ENCODE peak calls at places on chromosomes 2 and 18, in eight cellular contexts. H is GM12865, I is cardiac fibroblast, W is IMR-90, K is lung, Q is heart left ventricle, L is neural progenitor cell, C is brain microvascular endothelial cell. V is an unnamed sample.

GRCh38 chr2:97970300-97971060 is 25.3 kb downstream of the TMEM131 start:
- DNase-seq in C (no peak), L (no peak), W (no peak), H (no peak), I (no peak), Q (no peak), K (no peak), V (no peak)

GRCh38 chr18:67742954-67743353 is 226.4 kb upstream of the DSEL start:
- DNase-seq in I (no peak), K (no peak), W (peak), H (no peak), L (no peak), Q (no peak), C (no peak), V (no peak)

GRCh38 chr2:161049571-161049970 is 110.7 kb upstream of the TANK start:
- DNase-seq in C (no peak), I (no peak), H (no peak), Q (no peak), W (no peak), L (no peak), K (no peak), V (no peak)

GRCh38 chr18:32730620-32731021 is 42.2 kb downstream of the KLHL14 start:
- DNase-seq in W (no peak), I (peak), Q (no peak), K (no peak), H (peak), L (no peak), C (no peak), V (peak)

GRCh38 chr2:15436195-15436594 is 124.9 kb downstream of the NBAS start:
- DNase-seq in Q (no peak), H (no peak), C (no peak), K (no peak), I (no peak), W (no peak), L (no peak), V (no peak)

GRCh38 chr18:9516437-9517064 is 41.2 kb downstream of the RALBP1 start:
- DNase-seq in H (peak), L (peak), C (no peak), I (peak), K (no peak), W (peak), Q (no peak), V (peak)

GRCh38 chr2:177905640-177906039 is 166.9 kb downstream of the PDE11A start:
- DNase-seq in L (no peak), C (no peak), K (no peak), Q (no peak), W (no peak), I (no peak), H (no peak), V (no peak)

GRCh38 chr2:185360776-185361175 is 377.8 kb upstream of the FSIP2 start:
- DNase-seq in C (no peak), W (no peak), I (no peak), Q (no peak), K (no peak), L (no peak), H (no peak), V (no peak)

GRCh38 chr18:76346490-76347130 is 148.4 kb downstream of the ZNF516 start:
- DNase-seq in L (no peak), K (no peak), H (no peak), I (no peak), W (no peak), C (no peak), Q (peak), V (no peak)

GRCh38 chr2:70088508-70089219 is 1.4 kb downstream of the PCBP1 start:
- DNase-seq in L (no peak), W (peak), Q (no peak), K (no peak), C (no peak), H (no peak), I (no peak), V (no peak)

GRCh38 chr2:217789736-217790181 is 213.0 kb downstream of the TNS1 start:
- DNase-seq in C (no peak), L (no peak), I (no peak), K (peak), W (no peak), H (no peak), Q (peak), V (no peak)

GRCh38 chr18:8536226-8536625 is 73.0 kb upstream of the RAB12 start:
- DNase-seq in C (no peak), I (no peak), H (no peak), W (no peak), L (no peak), K (no peak), Q (no peak), V (no peak)

GRCh38 chr18:3305354-3305762 is 43.4 kb downstream of the MYL12B start:
- DNase-seq in C (peak), K (no peak), W (peak), I (peak), Q (no peak), L (no peak), H (peak), V (no peak)

GRCh38 chr2:174675615-174676014 is 78.0 kb upstream of the WIPF1 start:
- DNase-seq in H (no peak), K (no peak), C (no peak), Q (no peak), W (no peak), L (no peak), I (no peak), V (peak)

GRCh38 chr18:35432565-35433001 is 55.4 kb upstream of the ZNF396 start:
- DNase-seq in W (no peak), L (no peak), H (no peak), K (no peak), I (no peak), Q (no peak), C (no peak), V (no peak)

GRCh38 chr2:212863185-212863588 is 288.2 kb downstream of the IKZF2 start:
- DNase-seq in K (no peak), I (peak), C (peak), H (peak), L (peak), W (no peak), Q (no peak), V (peak)

GRCh38 chr2:141187063-141187429 is 943.8 kb downstream of the LRP1B start:
- DNase-seq in K (no peak), Q (no peak), I (no peak), H (no peak), L (no peak), W (no peak), C (no peak), V (no peak)

GRCh38 chr2:48566582-48566981 is 36.6 kb downstream of the STON1 start:
- DNase-seq in L (peak), K (no peak), Q (no peak), I (peak), H (no peak), W (peak), C (peak), V (no peak)

GRCh38 chr2:26542676-26543505 is 65.0 kb upstream of the OTOF start:
- DNase-seq in C (no peak), K (no peak), H (no peak), Q (no peak), I (no peak), L (no peak), W (no peak), V (no peak)

GRCh38 chr2:230964136-230964730 is 31.7 kb upstream of the SPATA3 start:
- DNase-seq in L (no peak), H (no peak), K (no peak), Q (no peak), C (no peak), W (no peak), I (no peak), V (no peak)

GRCh38 chr2:238882083-238882755 is 34.3 kb downstream of the TWIST2 start:
- DNase-seq in Q (no peak), I (no peak), H (no peak), C (no peak), K (no peak), W (peak), L (no peak), V (no peak)

GRCh38 chr2:180559766-180560165 is 420.6 kb upstream of the UBE2E3 start:
- DNase-seq in L (no peak), W (no peak), K (no peak), I (no peak), H (no peak), C (no peak), Q (no peak), V (no peak)

GRCh38 chr2:209425082-209426071 is 1.5 kb downstream of the MAP2 start:
- DNase-seq in L (peak), H (peak), I (peak), W (peak), C (peak), K (no peak), Q (no peak), V (peak)

GRCh38 chr2:209431701-209432100 is 7.9 kb downstream of the MAP2 start:
- DNase-seq in W (peak), L (no peak), H (no peak), C (no peak), K (no peak), Q (no peak), I (no peak), V (no peak)

GRCh38 chr2:209422191-209422754 is 1.6 kb upstream of the MAP2 start:
- DNase-seq in H (no peak), I (no peak), Q (no peak), L (no peak), C (no peak), W (no peak), K (no peak), V (no peak)

GRCh38 chr2:209423562-209424541 is at the start of gene MAP2:
- DNase-seq in H (peak), I (peak), C (peak), W (peak), Q (peak), K (peak), L (peak), V (peak)

GRCh38 chr2:209426432-209426831 is 2.6 kb downstream of the MAP2 start:
- DNase-seq in Q (no peak), K (peak), I (peak), L (peak), W (no peak), C (no peak), H (no peak), V (no peak)
- H3K4me3 ChIP-seq in Q (no peak), K (no peak), I (no peak), L (no peak), W (no peak), C (no peak), H (no peak), V (no peak)

DNA sequence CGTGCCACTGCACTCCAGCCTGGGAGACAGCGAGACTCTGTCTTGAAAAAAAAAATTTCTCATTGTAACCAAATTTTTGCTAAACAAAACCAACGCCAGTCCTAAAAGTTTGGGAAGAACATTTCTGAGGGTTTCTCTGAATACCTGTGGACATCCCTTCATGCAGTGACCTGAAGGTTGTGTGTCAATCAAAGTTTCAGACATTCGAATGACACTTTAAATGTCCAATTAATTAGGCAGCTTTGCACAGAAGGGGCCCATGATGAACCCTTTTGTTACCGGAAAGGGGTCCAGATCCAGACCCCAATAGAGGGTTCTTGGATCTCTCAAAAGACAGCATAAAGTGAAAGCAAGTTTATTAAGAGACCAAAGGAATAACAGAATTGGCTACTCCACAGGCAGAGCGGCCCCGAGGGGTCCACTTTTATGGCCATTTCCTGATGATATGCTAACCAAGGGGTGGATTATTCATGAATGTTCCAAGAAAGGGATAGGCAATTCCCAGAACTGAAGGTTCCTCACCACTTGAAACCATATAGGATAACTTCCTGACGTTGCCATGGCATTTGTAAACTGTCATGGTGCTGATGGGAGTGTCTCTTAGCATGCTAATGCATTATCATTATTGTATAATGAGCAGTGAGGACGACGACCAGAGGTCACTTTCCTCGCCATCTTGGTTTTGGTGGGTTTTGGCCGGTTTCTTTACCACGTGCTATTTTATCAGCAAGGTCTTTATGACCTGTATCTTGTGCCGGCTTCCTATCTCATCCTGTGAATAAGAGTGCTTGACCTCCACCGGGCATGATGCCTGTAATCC is 27.5 kb upstream of the HPCAL1 start:
- DNase-seq in C (no peak), I (no peak), Q (no peak), L (no peak), H (no peak), W (no peak), K (no peak), V (no peak)
- H3K4me3 ChIP-seq in C (no peak), I (no peak), Q (no peak), L (no peak), H (no peak), W (no peak), K (no peak), V (no peak)

DNA sequence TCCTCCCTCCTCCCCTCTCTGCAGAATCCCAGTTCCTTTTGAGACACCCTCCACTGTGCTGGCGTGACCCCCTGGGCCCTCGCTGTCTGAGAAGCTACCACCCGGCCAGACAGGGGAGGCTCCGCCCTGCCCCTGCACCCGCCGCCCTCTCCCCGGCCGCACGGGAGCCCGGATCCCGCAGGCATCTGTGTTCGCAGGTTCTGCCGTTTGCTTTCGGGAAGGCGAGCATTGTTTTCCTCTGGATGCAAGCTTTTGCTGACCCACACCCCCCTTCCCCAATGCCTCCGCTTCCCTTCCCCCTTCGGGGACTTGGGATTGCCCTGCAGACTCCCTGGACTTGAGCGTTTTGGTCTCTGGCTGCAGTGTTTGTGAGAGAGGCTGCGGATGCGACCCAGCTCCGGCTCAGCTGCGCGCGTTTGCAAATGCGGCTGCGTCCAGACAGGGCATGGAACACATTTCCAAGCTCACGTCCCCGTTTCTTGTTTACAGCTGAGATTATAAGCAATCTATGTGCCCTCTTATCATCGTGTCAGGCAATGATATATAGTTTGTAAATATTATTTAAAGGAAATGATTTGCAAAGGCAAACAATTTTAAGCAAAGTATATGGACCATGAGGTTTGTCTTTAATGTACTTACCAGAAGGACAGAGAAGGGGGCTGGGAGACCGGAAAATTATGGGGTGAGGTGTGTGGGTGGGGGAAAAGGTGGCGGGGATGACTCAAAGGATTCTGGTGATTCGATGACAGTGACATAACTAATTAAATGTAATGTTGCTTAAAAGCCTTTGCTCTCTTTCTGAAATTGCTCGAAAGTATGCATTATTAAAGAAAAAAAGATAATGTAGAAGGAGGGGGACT is 631.8 kb downstream of the NYAP2 start:
- DNase-seq in H (no peak), L (peak), Q (peak), W (peak), C (peak), I (peak), K (peak), V (no peak)
- H3K4me3 ChIP-seq in H (no peak), L (peak), Q (peak), W (peak), C (peak), I (peak), K (peak), V (peak)

DNA sequence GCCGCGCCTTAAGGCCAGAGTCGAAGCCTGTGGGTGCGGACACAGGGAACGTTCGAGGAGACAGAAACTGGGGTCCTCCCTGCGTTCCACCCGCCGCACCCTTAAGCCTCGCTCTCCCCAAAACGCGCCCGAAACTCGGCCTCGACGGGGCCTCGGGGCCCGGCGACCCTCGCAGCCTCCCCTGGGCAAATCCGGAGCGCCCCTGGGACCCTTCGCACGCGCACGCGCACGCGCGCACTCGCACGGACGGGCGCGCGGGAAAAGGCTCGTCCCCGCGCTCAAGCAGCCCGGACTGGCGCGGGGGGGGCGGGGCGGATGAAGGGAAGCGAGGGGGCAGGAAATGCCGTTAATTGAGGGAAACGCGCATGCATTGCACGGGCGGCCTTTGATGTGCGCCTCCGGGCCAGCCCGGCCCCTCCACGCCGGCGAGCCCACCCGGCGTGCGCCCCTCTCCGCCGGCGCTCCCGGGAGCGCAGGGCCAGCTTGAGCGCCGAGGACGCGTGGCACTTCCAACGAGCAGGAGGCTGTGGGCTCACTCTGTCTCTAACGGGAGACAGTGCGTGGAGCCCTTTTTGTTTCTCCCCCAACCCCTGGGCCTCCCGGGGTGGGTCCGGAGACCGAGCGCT is 5.4 kb upstream of the SALL3 start:
- DNase-seq in H (no peak), W (no peak), C (no peak), I (no peak), K (no peak), L (peak), Q (no peak), V (no peak)
- H3K4me3 ChIP-seq in H (no peak), W (no peak), C (no peak), I (no peak), K (no peak), L (peak), Q (no peak), V (no peak)

DNA sequence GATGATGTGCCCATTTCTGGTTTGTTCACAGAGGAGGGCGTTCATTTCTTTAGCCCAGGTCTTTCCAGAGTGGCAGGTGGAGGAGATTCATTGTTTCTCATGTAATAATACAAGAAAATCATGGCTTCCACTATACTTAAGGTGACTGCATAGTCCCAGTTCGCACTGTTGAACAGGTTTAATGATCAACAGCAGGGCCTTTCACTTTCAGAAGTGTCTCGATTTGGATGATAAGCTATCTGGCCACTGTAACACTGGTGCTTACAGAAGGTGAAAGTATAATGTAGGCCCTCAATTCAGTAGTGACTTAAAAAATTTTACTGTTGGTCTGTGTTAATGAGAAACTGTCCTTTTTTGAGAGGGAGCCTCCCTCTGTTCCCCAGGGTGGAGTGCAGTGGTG is 1.4 kb downstream of the RMC1 start:
- DNase-seq in K (no peak), I (no peak), W (no peak), Q (no peak), L (no peak), C (no peak), H (peak), V (no peak)
- H3K4me3 ChIP-seq in K (no peak), I (no peak), W (no peak), Q (peak), L (peak), C (no peak), H (peak), V (peak)

GRCh38 chr18:62729487-62730386 is 14.4 kb downstream of the PHLPP1 start:
- DNase-seq in Q (no peak), I (no peak), K (no peak), W (no peak), C (no peak), H (peak), L (no peak), V (no peak)
- H3K4me3 ChIP-seq in Q (no peak), I (no peak), K (no peak), W (no peak), C (no peak), H (no peak), L (no peak), V (no peak)

GRCh38 chr2:134625311-134625710 is 93.5 kb downstream of the TMEM163 start:
- DNase-seq in K (no peak), Q (no peak), C (no peak), H (no peak), W (no peak), L (no peak), I (no peak), V (no peak)

GRCh38 chr2:134619250-134619649 is 99.5 kb downstream of the TMEM163 start:
- DNase-seq in L (no peak), W (no peak), I (no peak), C (no peak), Q (no peak), H (no peak), K (no peak), V (no peak)

GRCh38 chr2:134623796-134624195 is 95.0 kb downstream of the TMEM163 start:
- DNase-seq in K (no peak), C (no peak), L (no peak), Q (no peak), W (no peak), I (no peak), H (peak), V (no peak)

GRCh38 chr2:134623046-134623445 is 95.8 kb downstream of the TMEM163 start:
- DNase-seq in C (no peak), H (no peak), W (no peak), L (no peak), Q (no peak), I (no peak), K (no peak), V (no peak)

DNA sequence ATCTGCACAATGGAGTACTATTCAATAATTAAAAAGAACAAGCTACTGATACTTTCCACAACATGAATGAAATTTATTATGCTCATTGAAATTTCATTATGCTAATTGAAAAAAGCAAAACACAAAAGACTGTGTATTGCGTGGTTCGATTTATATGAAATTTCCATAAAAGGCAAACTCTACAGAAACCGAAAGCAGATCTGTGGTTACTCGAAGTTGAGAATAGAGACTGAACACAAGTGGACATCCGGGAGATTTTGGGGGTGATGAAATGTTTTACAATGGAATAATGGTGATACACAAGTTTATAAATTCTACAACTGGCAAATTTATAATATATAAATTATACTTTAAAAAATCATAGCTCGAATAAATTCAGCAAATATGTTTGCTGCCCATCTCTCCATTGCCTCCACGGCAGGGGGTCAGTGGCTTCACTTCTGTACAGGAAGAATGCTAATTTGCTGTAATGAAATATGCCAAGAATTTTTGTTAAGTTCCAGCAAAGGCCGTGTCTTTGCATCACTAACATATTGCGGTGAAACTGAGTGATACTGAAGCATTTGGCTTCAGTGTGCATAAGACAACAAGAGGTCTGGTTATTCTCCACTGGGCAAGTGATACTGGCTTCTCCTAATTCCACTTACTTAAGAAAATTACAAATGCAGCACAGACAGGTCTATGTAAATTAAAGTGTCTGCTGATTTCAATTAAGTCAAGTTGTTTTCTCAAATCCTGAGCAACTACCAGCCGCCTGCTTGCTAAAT is 96.7 kb downstream of the TMEM163 start:
- DNase-seq in C (no peak), I (no peak), Q (no peak), K (no peak), L (no peak), W (no peak), H (no peak), V (no peak)
- H3K4me3 ChIP-seq in C (no peak), I (no peak), Q (no peak), K (no peak), L (no peak), W (no peak), H (no peak), V (no peak)